ENCODE peak calls at places on chromosome 19, in five cellular contexts. J is HCT116, V is gastrocnemius medialis, Z is tibial nerve, R is right lobe of liver. D is an unnamed sample. For H3K4me1, the result is how much of the 10 kb centered on the place peaks cover.

GRCh38 chr19:17526922-17527321 is 15.5 kb downstream of the PGLS start:
- DNase-seq in J (no peak), V (no peak), Z (no peak), R (no peak), D (peak)

GRCh38 chr19:43700368-43701015 is 15.4 kb upstream of the IRGC start:
- DNase-seq in J (no peak), V (peak), Z (peak), R (peak), D (no peak)

GRCh38 chr19:6060600-6061391 is 49.5 kb downstream of the RFX2 start:
- DNase-seq in J (no peak), V (no peak), Z (no peak), R (no peak), D (no peak)

GRCh38 chr19:31315621-31316011 is 33.6 kb downstream of the TSHZ3 start:
- DNase-seq in J (no peak), V (no peak), Z (no peak), R (no peak), D (no peak)

GRCh38 chr19:51980116-51980736 is 6.4 kb downstream of the ZNF350 start:
- DNase-seq in J (no peak), V (no peak), Z (no peak), R (no peak), D (no peak)

GRCh38 chr19:18951721-18952281 is 10.8 kb upstream of the HOMER3 start:
- DNase-seq in J (no peak), V (no peak), Z (no peak), R (no peak), D (no peak)

GRCh38 chr19:33430674-33431277 is 57.3 kb downstream of the CEBPG start:
- DNase-seq in J (peak), V (no peak), Z (peak), R (peak), D (no peak)

GRCh38 chr19:7701654-7702457 is at the start of gene FCER2:
- DNase-seq in J (no peak), V (no peak), Z (no peak), R (no peak), D (no peak)

GRCh38 chr19:55113570-55114039 is 3.8 kb downstream of the PPP1R12C start:
- DNase-seq in J (no peak), V (peak), Z (peak), R (no peak), D (no peak)

GRCh38 chr19:4524808-4525562 is 6.7 kb upstream of the PLIN4 start:
- DNase-seq in J (peak), V (no peak), Z (peak), R (peak), D (no peak)

GRCh38 chr19:52248256-52248655 is 21.1 kb upstream of the ZNF766 start:
- DNase-seq in J (peak), V (peak), Z (peak), R (peak), D (no peak)

GRCh38 chr19:48244289-48244688 is 11.4 kb downstream of the CARD8 start:
- DNase-seq in J (no peak), V (no peak), Z (no peak), R (no peak), D (no peak)

GRCh38 chr19:51365211-51366049 is 758 bp downstream of the ETFB start:
- DNase-seq in J (no peak), V (peak), Z (peak), R (peak), D (no peak)

GRCh38 chr19:42403586-42403985 is 13.5 kb upstream of the CNFN start:
- DNase-seq in J (no peak), V (no peak), Z (no peak), R (no peak), D (no peak)

GRCh38 chr19:19337120-19337519 is 16.5 kb downstream of the MAU2 start:
- DNase-seq in J (no peak), V (no peak), Z (no peak), R (no peak), D (no peak)

GRCh38 chr19:45508931-45509691 is 1.8 kb downstream of the VASP start:
- DNase-seq in J (no peak), V (peak), Z (peak), R (peak), D (no peak)

GRCh38 chr19:53865523-53865917 is 2.2 kb upstream of the MYADM start:
- DNase-seq in J (no peak), V (no peak), Z (no peak), R (no peak), D (no peak)

GRCh38 chr19:4310247-4311121 is 6.1 kb downstream of the FSD1 start:
- DNase-seq in J (peak), V (no peak), Z (no peak), R (no peak), D (no peak)

GRCh38 chr19:4939466-4939865 is 29.4 kb upstream of the KDM4B start:
- DNase-seq in J (no peak), V (no peak), Z (no peak), R (no peak), D (no peak)

GRCh38 chr19:43780706-43781525 is at the start of gene KCNN4:
- DNase-seq in J (peak), V (no peak), Z (no peak), R (no peak), D (peak)

GRCh38 chr19:57620673-57621348 is 6.8 kb downstream of the ZNF134 start:
- DNase-seq in J (no peak), V (no peak), Z (no peak), R (no peak), D (no peak)

GRCh38 chr19:38551450-38551813 is 66.3 kb downstream of the MAP4K1 start:
- DNase-seq in J (no peak), V (no peak), Z (no peak), R (no peak), D (no peak)

GRCh38 chr19:52640916-52641315 is 2.8 kb upstream of the ZNF83 start:
- DNase-seq in J (no peak), V (no peak), Z (no peak), R (no peak), D (no peak)

GRCh38 chr19:5683177-5683886 is 2.5 kb downstream of the HSD11B1L start:
- DNase-seq in J (no peak), V (no peak), Z (no peak), R (no peak), D (no peak)

GRCh38 chr19:58572818-58573657 is at the start of gene MZF1:
- DNase-seq in J (peak), V (peak), Z (peak), R (peak), D (no peak)

GRCh38 chr19:55041627-55042343 is 3.7 kb upstream of the GP6 start:
- DNase-seq in J (no peak), V (no peak), Z (no peak), R (no peak), D (no peak)

GRCh38 chr19:35716735-35716984 is 1.1 kb upstream of the KMT2B start:
- DNase-seq in J (no peak), V (no peak), Z (no peak), R (no peak), D (no peak)

GRCh38 chr19:45470147-45471081 is 2.6 kb downstream of the FOSB start:
- DNase-seq in J (no peak), V (no peak), Z (peak), R (no peak), D (no peak)

GRCh38 chr19:4375164-4375619 is 25.2 kb downstream of the SH3GL1 start:
- DNase-seq in J (no peak), V (no peak), Z (no peak), R (no peak), D (no peak)

GRCh38 chr19:32580353-32580900 is 563 bp upstream of the PDCD5 start:
- DNase-seq in J (no peak), V (no peak), Z (no peak), R (no peak), D (no peak)

GRCh38 chr19:44552324-44552723 is 22.8 kb upstream of the CEACAM20 start:
- DNase-seq in J (peak), V (no peak), Z (no peak), R (peak), D (no peak)

GRCh38 chr19:5974721-5975387 is 3.1 kb downstream of the RANBP3 start:
- DNase-seq in J (no peak), V (no peak), Z (no peak), R (no peak), D (no peak)

DNA sequence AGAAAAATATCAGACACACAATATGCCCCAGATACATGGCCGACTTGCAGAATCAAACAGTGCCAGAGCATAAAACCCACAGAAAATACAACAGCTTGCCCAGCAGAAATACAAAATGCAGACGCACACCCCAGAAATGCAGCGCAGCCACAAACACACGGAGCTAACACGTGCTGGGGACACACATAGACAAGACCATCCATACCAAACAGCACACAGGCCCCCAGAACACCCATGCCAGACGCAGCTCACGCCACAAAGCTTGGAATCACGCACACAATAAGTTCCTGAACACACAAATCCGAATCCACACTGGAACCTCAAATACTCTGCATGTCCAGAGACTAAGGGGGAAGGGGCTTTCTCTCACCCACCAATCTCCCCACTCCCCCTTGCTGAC is 17.1 kb downstream of the CCDC97 start:
- DNase-seq in J (no peak), V (no peak), Z (no peak), R (no peak), D (no peak)
- H3K27ac ChIP-seq in J (peak), V (peak), Z (peak), R (peak), D (peak)

GRCh38 chr19:13171146-13171545 is 20.9 kb downstream of the IER2 start:
- DNase-seq in J (no peak), V (no peak), Z (no peak), R (no peak), D (no peak)
- H3K4me1 ChIP-seq in J (half or more), V (under half), Z (under half), R (under half), D (half or more)

GRCh38 chr19:11435833-11436313 is 438 bp downstream of the PRKCSH start:
- DNase-seq in J (no peak), V (no peak), Z (no peak), R (peak), D (peak)
- TF ChIP-seq POLR2A in J (no peak), V (no peak), Z (no peak), R (peak), D (no peak)

GRCh38 chr19:46998445-46999142 is 21.0 kb upstream of the NPAS1 start:
- DNase-seq in J (no peak), V (no peak), Z (no peak), R (no peak), D (no peak)
- H3K27ac ChIP-seq in J (no peak), V (no peak), Z (peak), R (no peak), D (no peak)

DNA sequence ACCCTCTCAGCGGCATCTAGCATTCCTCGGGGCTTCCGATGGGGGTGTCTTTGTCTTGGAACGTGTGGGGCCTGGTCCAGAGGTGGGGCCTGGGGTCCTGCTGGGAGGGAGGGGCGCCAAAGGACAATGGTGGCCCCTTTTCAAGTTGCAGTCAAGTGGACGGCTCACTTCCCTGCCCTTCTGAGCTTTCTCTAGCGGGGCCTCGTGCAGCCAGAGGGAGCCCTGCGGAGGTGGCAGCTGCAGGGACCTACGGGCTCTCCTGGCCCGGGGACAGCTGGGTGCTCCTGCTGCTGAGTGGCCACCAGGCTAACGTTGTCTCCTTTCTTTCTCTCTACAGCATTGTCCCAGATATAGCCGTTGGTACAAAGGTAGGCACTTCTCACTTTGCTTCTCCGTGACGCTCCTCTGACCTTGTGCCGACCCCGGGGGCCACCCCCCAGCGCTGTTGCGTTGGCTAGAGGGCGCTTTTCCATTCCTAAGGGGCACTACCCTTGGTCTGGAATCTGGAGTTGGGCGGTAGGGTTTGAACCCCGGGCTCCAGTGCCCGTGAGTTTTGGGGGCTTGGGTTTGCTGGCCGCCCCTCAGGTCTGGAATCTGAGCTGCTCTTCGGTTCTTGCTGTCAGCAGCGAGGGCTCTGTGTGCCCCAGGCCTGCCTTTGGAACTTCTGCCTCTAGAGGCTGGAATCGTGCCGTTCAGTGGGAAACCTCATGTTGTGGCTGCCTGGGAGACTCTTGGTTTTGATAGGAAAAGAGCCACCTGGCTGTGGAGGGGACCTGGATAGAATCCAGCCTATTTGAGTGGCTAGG is 2.0 kb downstream of the PTBP1 start:
- DNase-seq in J (no peak), V (no peak), Z (no peak), R (no peak), D (no peak)
- H3K4me1 ChIP-seq in J (under half), V (half or more), Z (half or more), R (under half), D (half or more)

GRCh38 chr19:936175-936546 is 10.3 kb downstream of the ARID3A start:
- DNase-seq in J (no peak), V (no peak), Z (no peak), R (no peak), D (no peak)
- TF ChIP-seq POLR2A in J (no peak), V (no peak), Z (no peak), R (no peak), D (no peak)

DNA sequence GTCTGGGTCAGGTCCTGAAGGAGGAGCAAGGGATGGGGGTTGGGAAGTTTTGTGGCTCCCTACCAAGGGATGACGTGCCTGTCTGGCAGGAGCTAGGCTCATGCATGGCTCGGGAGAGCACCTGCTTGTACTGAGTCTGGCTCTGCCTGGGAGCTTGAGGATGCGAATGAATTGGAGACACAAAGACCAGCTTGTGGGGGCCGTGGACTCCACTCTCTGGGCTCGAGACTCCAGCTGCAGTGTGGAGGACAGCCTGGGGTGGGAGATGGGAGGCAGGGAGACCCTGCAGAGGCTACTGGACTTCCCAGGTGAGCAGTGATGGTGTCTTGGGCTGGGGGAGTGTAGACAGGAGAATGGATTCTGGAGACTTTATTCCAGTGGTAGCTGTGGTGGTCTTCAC is 15.2 kb upstream of the URI1 start:
- DNase-seq in J (no peak), V (no peak), Z (no peak), R (no peak), D (no peak)
- H3K27ac ChIP-seq in J (no peak), V (no peak), Z (no peak), R (no peak), D (no peak)

DNA sequence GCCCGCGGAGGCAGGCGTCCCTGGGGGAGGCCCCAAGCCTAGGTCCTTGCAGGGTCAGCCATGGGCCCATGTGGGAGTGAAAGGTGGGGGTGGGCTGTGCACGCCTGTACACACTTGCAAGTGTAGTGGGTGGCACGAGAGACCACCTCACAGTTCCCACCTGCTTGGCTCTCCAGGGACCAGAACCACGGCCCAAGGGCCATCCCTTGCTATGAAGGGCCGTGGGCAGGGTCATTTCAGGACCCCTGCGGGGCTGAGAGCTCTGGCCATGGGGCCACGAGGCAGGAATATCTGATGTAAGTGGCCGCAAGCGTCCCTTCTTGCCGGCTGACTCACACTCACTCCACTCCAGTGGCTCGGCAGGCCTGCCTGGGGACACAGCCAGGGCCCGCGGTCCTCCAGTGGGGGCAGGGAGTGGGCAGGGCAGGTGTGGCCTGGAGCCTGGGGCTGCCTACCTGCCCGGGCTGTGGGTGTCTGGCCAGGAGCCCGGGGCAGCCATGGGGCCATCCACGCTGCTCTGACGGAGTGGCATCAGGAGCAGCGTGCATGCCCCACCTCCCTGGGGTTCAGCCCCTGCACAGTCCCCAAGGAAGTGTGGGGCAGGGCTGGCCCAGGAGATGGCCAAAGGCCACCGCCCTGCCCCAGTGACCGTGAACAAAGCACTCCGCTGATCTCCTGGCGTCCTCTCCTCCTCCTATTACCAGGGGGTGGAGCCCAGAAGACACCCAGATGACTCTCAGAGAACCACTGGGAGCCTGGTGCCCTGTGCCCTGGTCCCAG is 8.6 kb upstream of the MKNK2 start:
- DNase-seq in J (peak), V (peak), Z (no peak), R (peak), D (no peak)
- H3K4me1 ChIP-seq in J (half or more), V (half or more), Z (half or more), R (under half), D (half or more)

GRCh38 chr19:10260141-10260584 is 8.1 kb downstream of the MRPL4 start:
- DNase-seq in J (peak), V (no peak), Z (no peak), R (no peak), D (no peak)
- TF ChIP-seq POLR2A in J (no peak), V (no peak), Z (no peak), R (no peak), D (no peak)